ENCODE peak calls at places on chromosomes 11 and 22, in seven cellular contexts. H is pancreas, D is tibial artery, O is nephron progenitor cell, X is hippocampal formation, G is AG10803, P is T1000. R is an unnamed sample.

GRCh38 chr11:117604349-117604995 is 192.5 kb downstream of the DSCAML1 start:
- DNase-seq in P (no peak), G (no peak), O (no peak), D (no peak), X (peak), H (no peak), R (peak)

GRCh38 chr11:9982127-9982795 is 311.8 kb downstream of the SBF2 start:
- DNase-seq in O (no peak), G (peak), H (no peak), P (no peak), D (no peak), X (peak), R (peak)

GRCh38 chr11:31045335-31045734 is 324.2 kb downstream of the DCDC1 start:
- DNase-seq in G (peak), H (no peak), X (no peak), O (no peak), D (no peak), P (no peak), R (no peak)

GRCh38 chr11:66317322-66317765 is 500 bp upstream of the CD248 start:
- DNase-seq in G (peak), H (no peak), O (no peak), D (no peak), X (no peak), P (no peak), R (peak)

GRCh38 chr11:102883132-102883531 is 8.3 kb upstream of the MMP12 start:
- DNase-seq in P (no peak), X (no peak), G (peak), O (no peak), D (no peak), H (no peak), R (no peak)

GRCh38 chr11:41431784-41432183 is 27.7 kb downstream of the LRRC4C start:
- DNase-seq in X (no peak), P (no peak), H (no peak), G (no peak), D (no peak), O (peak), R (no peak)

GRCh38 chr22:28716686-28717085 is 24.9 kb downstream of the CHEK2 start:
- DNase-seq in X (no peak), O (no peak), H (no peak), P (no peak), D (no peak), G (peak), R (peak)

GRCh38 chr11:103773537-103773936 is 262.9 kb upstream of the DDI1 start:
- DNase-seq in X (no peak), O (peak), P (no peak), G (no peak), D (no peak), H (no peak), R (no peak)

GRCh38 chr11:6576471-6577373 is 26.7 kb downstream of the RRP8 start:
- DNase-seq in G (peak), O (no peak), X (peak), P (no peak), H (no peak), D (no peak), R (peak)

GRCh38 chr22:24423519-24424000 is 3.8 kb upstream of the ADORA2A start:
- DNase-seq in O (peak), G (no peak), P (peak), D (no peak), X (no peak), H (no peak), R (no peak)

GRCh38 chr11:119337581-119338317 is 2.9 kb downstream of the C1QTNF5 start:
- DNase-seq in X (no peak), D (no peak), H (no peak), O (peak), G (peak), P (peak), R (no peak)

GRCh38 chr11:6735306-6735705 is 36.5 kb downstream of the OR2AG2 start:
- DNase-seq in D (no peak), O (no peak), P (no peak), H (no peak), X (no peak), G (no peak), R (no peak)

GRCh38 chr22:48212727-48213126 is 1450.3 kb downstream of the TBC1D22A start:
- DNase-seq in X (no peak), O (no peak), H (no peak), P (no peak), G (no peak), D (no peak), R (no peak)

GRCh38 chr22:26669060-26669481 is 11.7 kb downstream of the MIAT start:
- DNase-seq in O (peak), D (no peak), H (peak), X (no peak), G (peak), P (no peak), R (peak)

GRCh38 chr11:117821431-117821830 is 3.1 kb downstream of the FXYD2 start:
- DNase-seq in P (no peak), H (no peak), G (no peak), X (no peak), O (no peak), D (no peak), R (no peak)

GRCh38 chr22:47123827-47124442 is 361.5 kb downstream of the TBC1D22A start:
- DNase-seq in O (no peak), D (no peak), G (no peak), X (no peak), P (no peak), H (no peak), R (no peak)